ENCODE peak calls at places on chromosomes 2 and 18, in eight cellular contexts. I is kidney glomerular epithelial cell; C is GM12864; J is GM19239; O is posterior cingulate gyrus; T is endothelial cell of umbilical vein; S is activated CD4-positive, alpha-beta T cell treated with anti-CD3 and anti-CD28 coated beads for 48 hours; U is retina. D is an unnamed sample.

GRCh38 chr2:20143263-20143662 is 81.7 kb downstream of the SDC1 start:
- DNase-seq in I (no peak), C (no peak), J (no peak), O (no peak), T (no peak), S (no peak), U (no peak), D (no peak)

GRCh38 chr2:32061973-32062861 is 1.1 kb upstream of the SPAST start:
- DNase-seq in I (no peak), C (no peak), J (no peak), O (peak), T (peak), S (no peak), U (no peak), D (peak)

GRCh38 chr2:230749111-230749510 is 36.5 kb downstream of the CAB39 start:
- DNase-seq in I (no peak), C (no peak), J (no peak), O (no peak), T (no peak), S (no peak), U (no peak), D (no peak)

GRCh38 chr2:230796280-230796862 is 68.4 kb upstream of the ITM2C start:
- DNase-seq in I (no peak), C (no peak), J (no peak), O (no peak), T (no peak), S (peak), U (no peak), D (no peak)

GRCh38 chr2:150140777-150141176 is 346.7 kb downstream of the RND3 start:
- DNase-seq in I (no peak), C (no peak), J (no peak), O (no peak), T (no peak), S (no peak), U (no peak), D (no peak)

GRCh38 chr2:68023904-68024303 is 38.9 kb downstream of the C1D start:
- DNase-seq in I (no peak), C (no peak), J (no peak), O (no peak), T (no peak), S (no peak), U (no peak), D (no peak)

GRCh38 chr2:24749069-24749691 is 44.0 kb downstream of the PTRHD1 start:
- DNase-seq in I (no peak), C (no peak), J (no peak), O (no peak), T (no peak), S (no peak), U (no peak), D (no peak)

GRCh38 chr18:48560491-48560890 is 21.7 kb downstream of the CTIF start:
- DNase-seq in I (no peak), C (no peak), J (no peak), O (no peak), T (no peak), S (no peak), U (no peak), D (no peak)

GRCh38 chr2:230828272-230828961 is 36.3 kb upstream of the ITM2C start:
- DNase-seq in I (no peak), C (no peak), J (peak), O (no peak), T (no peak), S (peak), U (peak), D (no peak)

GRCh38 chr2:65465857-65466256 is 33.5 kb upstream of the SPRED2 start:
- DNase-seq in I (no peak), C (no peak), J (no peak), O (no peak), T (no peak), S (no peak), U (no peak), D (no peak)

GRCh38 chr18:830315-830901 is 18.4 kb upstream of the YES1 start:
- DNase-seq in I (no peak), C (no peak), J (no peak), O (no peak), T (peak), S (no peak), U (peak), D (peak)

GRCh38 chr2:164911832-164912231 is 43.5 kb downstream of the SLC38A11 start:
- DNase-seq in I (no peak), C (no peak), J (no peak), O (no peak), T (peak), S (no peak), U (no peak), D (no peak)

GRCh38 chr2:222844323-222844722 is 16.5 kb upstream of the ACSL3 start:
- DNase-seq in I (peak), C (no peak), J (no peak), O (no peak), T (peak), S (no peak), U (no peak), D (no peak)

GRCh38 chr2:200863655-200864205 is 728 bp downstream of the CLK1 start:
- DNase-seq in I (peak), C (no peak), J (no peak), O (no peak), T (no peak), S (peak), U (no peak), D (no peak)

D was measured in frontal cortex.